ENCODE peak calls at places on chromosomes 12 and 14, in eight cellular contexts. L, Y, A, O, Z, F, D and P are unnamed samples.

GRCh38 chr12:121926874-121927706 is 8.7 kb downstream of the CFAP251 start:
- DNase-seq in L (no peak), Y (peak; percentile 43), A (no peak), O (no peak), Z (no peak), F (no peak), D (no peak), P (peak; percentile 8)

GRCh38 chr12:55933158-55933798 is 2.3 kb downstream of the DGKA start:
- DNase-seq in L (no peak), Y (no peak), A (peak; percentile 96), O (no peak), Z (no peak), F (no peak), D (peak; percentile 97), P (peak; percentile 29)

GRCh38 chr14:100294213-100294962 is 11.9 kb downstream of the SLC25A29 start:
- DNase-seq in L (peak; percentile 26), Y (no peak), A (no peak), O (no peak), Z (peak; percentile 67), F (no peak), D (no peak), P (peak; percentile 34)

GRCh38 chr14:40393143-40393542 is 960.9 kb upstream of the FBXO33 start:
- DNase-seq in L (no peak), Y (no peak), A (peak; percentile 30), O (no peak), Z (no peak), F (no peak), D (no peak), P (no peak)

GRCh38 chr12:109247831-109248654 is 61.0 kb downstream of the FOXN4 start:
- DNase-seq in L (no peak), Y (no peak), A (no peak), O (no peak), Z (peak; percentile 23), F (no peak), D (no peak), P (no peak)

GRCh38 chr14:59484611-59485174 is 376 bp downstream of the JKAMP start:
- DNase-seq in L (no peak), Y (no peak), A (no peak), O (peak; percentile 36), Z (no peak), F (no peak), D (no peak), P (no peak)

GRCh38 chr14:31122098-31122611 is 85.4 kb downstream of the HECTD1 start:
- DNase-seq in L (no peak), Y (no peak), A (peak; percentile 15), O (peak; percentile 24), Z (no peak), F (no peak), D (peak; percentile 20), P (peak; percentile 10)

GRCh38 chr14:72906879-72907278 is 13.0 kb upstream of the DPF3 start:
- DNase-seq in L (no peak), Y (no peak), A (no peak), O (no peak), Z (no peak), F (no peak), D (no peak), P (no peak)

GRCh38 chr12:118549506-118550109 is 173.3 kb downstream of the SUDS3 start:
- DNase-seq in L (no peak), Y (no peak), A (no peak), O (no peak), Z (no peak), F (no peak), D (no peak), P (no peak)

GRCh38 chr12:122841544-122842321 is 6.5 kb downstream of the HIP1R start:
- DNase-seq in L (no peak), Y (peak; percentile 39), A (peak; percentile 60), O (no peak), Z (no peak), F (peak; percentile 60), D (peak; percentile 57), P (peak; percentile 78)

GRCh38 chr14:72663956-72664650 is 229.8 kb downstream of the DPF3 start:
- DNase-seq in L (no peak), Y (no peak), A (no peak), O (peak; percentile 31), Z (no peak), F (no peak), D (no peak), P (peak; percentile 56)

GRCh38 chr12:120093592-120094355 is 22.8 kb downstream of the RAB35 start:
- DNase-seq in L (no peak), Y (peak; percentile 89), A (no peak), O (no peak), Z (no peak), F (no peak), D (no peak), P (no peak)

GRCh38 chr14:54791001-54791400 is 111.6 kb downstream of the GCH1 start:
- DNase-seq in L (no peak), Y (no peak), A (no peak), O (no peak), Z (no peak), F (no peak), D (no peak), P (no peak)

GRCh38 chr14:79018846-79019245 is 848.7 kb downstream of the NRXN3 start:
- DNase-seq in L (no peak), Y (no peak), A (peak; percentile 80), O (peak; percentile 58), Z (no peak), F (peak; percentile 33), D (peak; percentile 47), P (peak; percentile 71)

GRCh38 chr14:92244805-92245204 is 78.2 kb upstream of the SLC24A4 start:
- DNase-seq in L (no peak), Y (no peak), A (no peak), O (no peak), Z (no peak), F (no peak), D (no peak), P (no peak)

GRCh38 chr14:29039171-29039570 is 272.6 kb downstream of the FOXG1 start:
- DNase-seq in L (no peak), Y (peak; percentile 32), A (peak; percentile 12), O (peak; percentile 15), Z (no peak), F (no peak), D (no peak), P (peak; percentile 18)

GRCh38 chr12:23555808-23556207 is 393.7 kb downstream of the SOX5 start:
- DNase-seq in L (no peak), Y (no peak), A (no peak), O (no peak), Z (no peak), F (no peak), D (no peak), P (no peak)

GRCh38 chr12:124392991-124393790 is 98.3 kb downstream of the RFLNA start:
- DNase-seq in L (peak; percentile 93), Y (no peak), A (no peak), O (peak; percentile 87), Z (peak; percentile 85), F (peak; percentile 35), D (no peak), P (peak; percentile 95)

GRCh38 chr12:10982244-10982643 is 4.5 kb downstream of the TAS2R50 start:
- DNase-seq in L (no peak), Y (no peak), A (no peak), O (no peak), Z (no peak), F (no peak), D (no peak), P (no peak)

DNA sequence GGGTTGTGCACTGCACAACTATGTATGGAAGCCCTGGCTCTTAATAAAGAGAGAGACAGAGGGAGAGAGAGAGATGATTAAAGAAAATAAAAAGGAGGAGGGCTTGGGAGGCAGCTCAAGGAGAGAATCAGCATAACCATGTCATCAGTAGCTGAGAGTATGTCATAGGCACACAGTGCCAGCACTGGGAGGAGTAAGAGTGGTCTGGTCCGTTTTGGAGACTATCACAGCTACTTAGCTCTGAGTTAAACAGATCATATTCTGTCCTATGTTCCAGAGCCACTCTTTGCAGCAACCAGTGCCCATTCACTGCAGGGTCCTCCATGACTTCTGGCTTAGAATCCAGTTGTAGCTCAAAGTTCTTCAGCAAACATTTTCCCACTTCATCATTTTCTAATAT is 59.0 kb downstream of the GTF2A1 start:
- DNase-seq in L (no peak), Y (no peak), A (no peak), O (no peak), Z (no peak), F (no peak), D (no peak), P (no peak)
- H3K4me3 ChIP-seq in L (no peak overlapping the region), Y (no peak overlapping the region), A (no peak overlapping the region), O (no peak overlapping the region), Z (no peak overlapping the region), F (no peak overlapping the region), D (no peak overlapping the region), P (no peak overlapping the region)

GRCh38 chr14:63730659-63731058 is 2.8 kb upstream of the SGPP1 start:
- DNase-seq in L (no peak), Y (no peak), A (no peak), O (no peak), Z (no peak), F (no peak), D (no peak), P (no peak)

GRCh38 chr14:63727736-63728728 is at the start of gene SGPP1:
- DNase-seq in L (peak; percentile 77), Y (peak; percentile 74), A (peak; percentile 80), O (peak; percentile 62), Z (peak; percentile 95), F (peak; percentile 45), D (peak; percentile 68), P (peak; percentile 80)

GRCh38 chr14:63726499-63726898 is 1.4 kb downstream of the SGPP1 start:
- DNase-seq in L (no peak), Y (no peak), A (no peak), O (no peak), Z (no peak), F (no peak), D (no peak), P (peak; percentile 5)

GRCh38 chr14:63727231-63727735 is 582 bp downstream of the SGPP1 start:
- DNase-seq in L (peak; percentile 31), Y (peak; percentile 57), A (no peak), O (peak; percentile 48), Z (peak; percentile 86), F (peak; percentile 18), D (peak; percentile 42), P (peak; percentile 50)

DNA sequence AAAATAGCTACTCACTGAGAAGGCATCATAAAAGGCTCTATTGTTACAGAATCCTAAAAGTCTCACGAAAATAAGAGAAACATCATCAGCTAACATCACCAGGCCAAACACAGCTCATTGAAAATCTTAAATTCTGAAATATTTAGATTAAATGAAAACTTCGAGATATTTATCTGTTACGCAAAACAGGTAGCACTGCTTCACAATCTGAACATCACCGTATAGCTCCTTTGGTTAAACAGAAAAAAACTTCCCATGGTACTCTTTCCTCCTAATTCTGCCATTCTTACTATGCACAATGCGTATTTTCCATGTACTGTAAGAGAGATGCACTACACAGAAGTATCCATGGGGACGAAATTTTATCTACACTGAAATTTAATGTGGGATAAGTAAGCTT is 2.1 kb downstream of the SGPP1 start:
- DNase-seq in L (no peak), Y (no peak), A (no peak), O (no peak), Z (no peak), F (no peak), D (no peak), P (peak; percentile 9)
- H3K4me3 ChIP-seq in L (peak overlapping the region; percentile 89), Y (peak overlapping the region; percentile 85), A (peak overlapping the region; percentile 60), O (peak overlapping the region; percentile 89), Z (peak overlapping the region; percentile 88), F (peak overlapping the region; percentile 80), D (peak overlapping the region; percentile 91), P (no peak overlapping the region)

GRCh38 chr14:51846631-51847488 is 13.6 kb upstream of the GNG2 start:
- DNase-seq in L (no peak), Y (peak; percentile 93), A (no peak), O (peak; percentile 90), Z (peak; percentile 93), F (peak; percentile 91), D (no peak), P (peak; percentile 86)
- H3K4me3 ChIP-seq in L (no peak overlapping the region), Y (peak overlapping the region; percentile 32), A (no peak overlapping the region), O (peak overlapping the region; percentile 1), Z (peak overlapping the region; percentile 30), F (no peak overlapping the region), D (no peak overlapping the region), P (no peak overlapping the region)

GRCh38 chr12:41188841-41189394 is 798 bp downstream of the PDZRN4 start:
- DNase-seq in L (no peak), Y (peak; percentile 37), A (no peak), O (no peak), Z (peak; percentile 58), F (no peak), D (no peak), P (no peak)
- H3K4me3 ChIP-seq in L (peak overlapping the region; percentile 43), Y (peak overlapping the region; percentile 58), A (no peak overlapping the region), O (no peak overlapping the region), Z (peak overlapping the region; percentile 10), F (no peak overlapping the region), D (no peak overlapping the region), P (no peak overlapping the region)